ENCODE peak calls at places on chromosomes 11 and 22, in five cellular contexts. K is psoas muscle, U is DMS153, L is progenitor cell of endocrine pancreas, T is SK-MEL-5. D is an unnamed sample.

GRCh38 chr11:118705796-118706545 is 26.5 kb upstream of the TREH start:
- DNase-seq in L (no peak), U (no peak), K (no peak), T (no peak), D (no peak)

GRCh38 chr11:87463486-87464102 is 425.9 kb downstream of the TMEM135 start:
- DNase-seq in T (peak; percentile 66), U (peak; percentile 56), K (no peak), L (no peak), D (no peak)

GRCh38 chr22:29861672-29862297 is 21.2 kb upstream of the MTMR3 start:
- DNase-seq in U (no peak), L (no peak), T (no peak), K (no peak), D (no peak)

GRCh38 chr11:133832096-133833081 is 12.9 kb downstream of the SPATA19 start:
- DNase-seq in L (no peak), T (no peak), U (no peak), K (no peak), D (no peak)

GRCh38 chr22:40911772-40912171 is 39.4 kb upstream of the RBX1 start:
- DNase-seq in L (no peak), U (no peak), T (no peak), K (no peak), D (peak; percentile 14)

GRCh38 chr11:267491-267994 is 10.7 kb upstream of the NLRP6 start:
- DNase-seq in L (no peak), U (no peak), K (peak; percentile 51), T (peak; percentile 51), D (no peak)

GRCh38 chr11:35916270-35916669 is 27.6 kb upstream of the LDLRAD3 start:
- DNase-seq in T (no peak), L (no peak), K (no peak), U (no peak), D (no peak)

GRCh38 chr11:116821050-116821918 is 1.8 kb downstream of the APOA4 start:
- DNase-seq in U (no peak), K (peak; percentile 39), L (no peak), T (no peak), D (no peak)

GRCh38 chr11:79397252-79397651 is 43.6 kb downstream of the TENM4 start:
- DNase-seq in T (no peak), L (no peak), K (no peak), U (no peak), D (no peak)

GRCh38 chr11:34809191-34810106 is 106.7 kb downstream of the APIP start:
- DNase-seq in T (no peak), K (no peak), L (no peak), U (no peak), D (peak; percentile 4)

GRCh38 chr11:41281131-41281742 is 178.2 kb downstream of the LRRC4C start:
- DNase-seq in U (no peak), K (no peak), L (no peak), T (no peak), D (peak; percentile 30)

GRCh38 chr11:44306469-44307244 is 3.3 kb downstream of the ALX4 start:
- DNase-seq in T (no peak), K (no peak), U (no peak), L (no peak), D (no peak)

GRCh38 chr22:22548349-22548716 is 10.7 kb downstream of the PRAME start:
- DNase-seq in K (no peak), U (no peak), T (no peak), L (no peak), D (no peak)

GRCh38 chr22:41576877-41577276 is 12.8 kb downstream of the PMM1 start:
- DNase-seq in L (peak; percentile 37), U (peak; percentile 13), K (peak; percentile 72), T (peak; percentile 79), D (no peak)

GRCh38 chr11:44766112-44766971 is 39.6 kb downstream of the TSPAN18 start:
- DNase-seq in T (no peak), K (no peak), U (no peak), L (no peak), D (peak; percentile 50)

GRCh38 chr11:111635706-111636045 is 33.4 kb downstream of the SIK2 start:
- DNase-seq in L (no peak), U (peak; percentile 37), K (no peak), T (peak; percentile 34), D (no peak)

GRCh38 chr11:120343429-120343828 is 7.2 kb downstream of the ARHGEF12 start:
- DNase-seq in K (no peak), T (no peak), L (no peak), U (no peak), D (no peak)

GRCh38 chr11:69293819-69294505 is at the start of gene MYEOV:
- DNase-seq in T (peak; percentile 90), U (no peak), L (no peak), K (no peak), D (no peak)

GRCh38 chr22:24325105-24325757 is 54.6 kb downstream of the SPECC1L start:
- DNase-seq in U (peak; percentile 45), L (no peak), T (peak; percentile 79), K (no peak), D (peak; percentile 63)

GRCh38 chr11:30719420-30719819 is 133.3 kb upstream of the MPPED2 start:
- DNase-seq in T (no peak), U (no peak), L (no peak), K (no peak), D (no peak)

GRCh38 chr22:27022256-27022655 is 364.9 kb downstream of the MIAT start:
- DNase-seq in K (no peak), T (no peak), U (no peak), L (no peak), D (no peak)

GRCh38 chr11:2091786-2092463 is 47.3 kb downstream of the IGF2 start:
- DNase-seq in K (peak; percentile 46), U (no peak), L (no peak), T (no peak), D (no peak)

GRCh38 chr11:19967796-19968195 is 192.5 kb downstream of the DBX1 start:
- DNase-seq in T (no peak), U (no peak), K (no peak), L (no peak), D (no peak)

GRCh38 chr22:36144886-36145541 is 15.5 kb downstream of the APOL3 start:
- DNase-seq in L (peak; percentile 21), U (peak; percentile 72), K (peak; percentile 75), T (peak; percentile 83), D (no peak)

GRCh38 chr11:95345651-95346050 is 114.6 kb upstream of the SESN3 start:
- DNase-seq in L (no peak), U (no peak), K (no peak), T (no peak), D (no peak)